ENCODE peak calls at places on chromosomes 13 and 19, in six cellular contexts. K is NCI-H1092 treated with DMSO at 0.1 percent for 48 hours, N is HuH-7, L is HEK293T, B is Peyer's patch, V is sigmoid colon. Q is an unnamed sample.

GRCh38 chr19:16587031-16588023 is 15.1 kb upstream of the SLC35E1 start:
- DNase-seq in K (no peak), N (no peak), L (no peak), B (peak), V (no peak), Q (no peak)

GRCh38 chr13:48278806-48279205 is 24.7 kb upstream of the RB1 start:
- DNase-seq in K (no peak), N (no peak), L (no peak), B (no peak), V (no peak), Q (no peak)

GRCh38 chr19:42325896-42326771 is 699 bp downstream of the MEGF8 start:
- DNase-seq in K (no peak), N (peak), L (peak), B (peak), V (no peak), Q (no peak)

GRCh38 chr13:46963874-46964273 is 67.0 kb upstream of the HTR2A start:
- DNase-seq in K (no peak), N (no peak), L (no peak), B (no peak), V (no peak), Q (no peak)

GRCh38 chr13:65378943-65379519 is 1851.1 kb downstream of the PCDH9 start:
- DNase-seq in K (peak), N (no peak), L (peak), B (no peak), V (no peak), Q (no peak)

GRCh38 chr19:39830847-39831246 is 3.1 kb downstream of the DYRK1B start:
- DNase-seq in K (no peak), N (no peak), L (no peak), B (no peak), V (no peak), Q (no peak)

GRCh38 chr13:111179908-111180756 is 65.0 kb downstream of the ARHGEF7 start:
- DNase-seq in K (no peak), N (no peak), L (no peak), B (no peak), V (no peak), Q (no peak)

GRCh38 chr13:114011226-114011625 is 37.4 kb upstream of the C13orf46 start:
- DNase-seq in K (no peak), N (no peak), L (no peak), B (no peak), V (peak), Q (no peak)

GRCh38 chr19:30421571-30421970 is 49.4 kb downstream of the ZNF536 start:
- DNase-seq in K (no peak), N (no peak), L (no peak), B (no peak), V (no peak), Q (no peak)

GRCh38 chr13:50523307-50523706 is 320.2 kb downstream of the DLEU7 start:
- DNase-seq in K (no peak), N (no peak), L (no peak), B (no peak), V (no peak), Q (no peak)

GRCh38 chr13:76720827-76721226 is 165.4 kb downstream of the KCTD12 start:
- DNase-seq in K (no peak), N (no peak), L (no peak), B (no peak), V (no peak), Q (no peak)

GRCh38 chr13:73138276-73138950 is 79.6 kb downstream of the KLF5 start:
- DNase-seq in K (peak), N (peak), L (peak), B (no peak), V (no peak), Q (no peak)

GRCh38 chr13:111296417-111296816 is 24.0 kb upstream of the TEX29 start:
- DNase-seq in K (no peak), N (no peak), L (no peak), B (no peak), V (no peak), Q (no peak)

GRCh38 chr19:46955114-46955812 is 64.4 kb upstream of the NPAS1 start:
- DNase-seq in K (no peak), N (no peak), L (no peak), B (peak), V (no peak), Q (no peak)

GRCh38 chr19:4707956-4708650 is 15.5 kb downstream of the DPP9 start:
- DNase-seq in K (no peak), N (no peak), L (no peak), B (no peak), V (peak), Q (no peak)

GRCh38 chr13:48000559-48001126 is 430 bp downstream of the SUCLA2 start:
- DNase-seq in K (peak), N (no peak), L (peak), B (peak), V (peak), Q (no peak)

GRCh38 chr13:90493667-90494066 is 853.8 kb upstream of the MIR17HG start:
- DNase-seq in K (no peak), N (no peak), L (no peak), B (no peak), V (no peak), Q (no peak)

GRCh38 chr13:96373597-96373996 is 283.7 kb downstream of the HS6ST3 start:
- DNase-seq in K (no peak), N (no peak), L (no peak), B (no peak), V (no peak), Q (no peak)

GRCh38 chr19:16185925-16186234 is 670 bp downstream of the FAM32A start:
- DNase-seq in K (no peak), N (no peak), L (peak), B (no peak), V (no peak), Q (no peak)

GRCh38 chr19:56139847-56140582 is 1.1 kb upstream of the ZNF444 start:
- DNase-seq in K (no peak), N (no peak), L (no peak), B (no peak), V (no peak), Q (no peak)

GRCh38 chr13:46126552-46127171 is 21.8 kb upstream of the CPB2 start:
- DNase-seq in K (peak), N (peak), L (peak), B (peak), V (no peak), Q (no peak)

GRCh38 chr19:36574762-36575161 is 1.7 kb upstream of the ZNF529 start:
- DNase-seq in K (no peak), N (no peak), L (no peak), B (no peak), V (no peak), Q (no peak)

GRCh38 chr13:30148171-30148754 is 159.1 kb downstream of the KATNAL1 start:
- DNase-seq in K (no peak), N (no peak), L (no peak), B (peak), V (no peak), Q (no peak)

GRCh38 chr13:29503041-29503837 is 92.2 kb downstream of the SLC7A1 start:
- DNase-seq in K (no peak), N (no peak), L (no peak), B (no peak), V (no peak), Q (no peak)

GRCh38 chr13:39451860-39452301 is 151.1 kb downstream of the LHFPL6 start:
- DNase-seq in K (peak), N (no peak), L (no peak), B (no peak), V (peak), Q (no peak)

GRCh38 chr19:2381151-2381822 is 21.2 kb downstream of the TMPRSS9 start:
- DNase-seq in K (no peak), N (no peak), L (no peak), B (no peak), V (no peak), Q (no peak)

GRCh38 chr13:39527961-39528720 is 74.9 kb downstream of the LHFPL6 start:
- DNase-seq in K (no peak), N (no peak), L (no peak), B (no peak), V (no peak), Q (no peak)

GRCh38 chr13:110607675-110608224 is 7.6 kb upstream of the NAXD start:
- DNase-seq in K (no peak), N (no peak), L (no peak), B (no peak), V (no peak), Q (no peak)

GRCh38 chr13:21176982-21177284 is 475 bp downstream of the MRPL57 start:
- DNase-seq in K (no peak), N (no peak), L (no peak), B (no peak), V (no peak), Q (peak)

GRCh38 chr13:112970552-112971287 is 1.7 kb downstream of the MCF2L start:
- DNase-seq in K (no peak), N (no peak), L (no peak), B (no peak), V (no peak), Q (no peak)

GRCh38 chr13:35714588-35714987 is 238.1 kb upstream of the MAB21L1 start:
- DNase-seq in K (no peak), N (no peak), L (no peak), B (no peak), V (no peak), Q (peak)

GRCh38 chr13:90889906-90890305 is 457.6 kb upstream of the MIR17HG start:
- DNase-seq in K (no peak), N (no peak), L (no peak), B (no peak), V (no peak), Q (no peak)

GRCh38 chr19:15015946-15016542 is 33.2 kb upstream of the CASP14 start:
- DNase-seq in K (no peak), N (peak), L (peak), B (no peak), V (no peak), Q (no peak)

GRCh38 chr13:50275392-50276063 is 260.3 kb downstream of the KCNRG start:
- DNase-seq in K (no peak), N (no peak), L (no peak), B (no peak), V (no peak), Q (no peak)

GRCh38 chr13:50989476-50989875 is 79.9 kb downstream of the RNASEH2B start:
- DNase-seq in K (peak), N (peak), L (peak), B (no peak), V (no peak), Q (no peak)

GRCh38 chr19:12993562-12993961 is 1.7 kb upstream of the NFIX start:
- DNase-seq in K (no peak), N (no peak), L (no peak), B (no peak), V (no peak), Q (no peak)

GRCh38 chr19:48194041-48194871 is 23.8 kb downstream of the ZSWIM9 start:
- DNase-seq in K (no peak), N (peak), L (peak), B (no peak), V (no peak), Q (no peak)

GRCh38 chr13:30464496-30465351 is 1.0 kb downstream of the HMGB1 start:
- DNase-seq in K (peak), N (peak), L (peak), B (peak), V (peak), Q (no peak)